ENCODE peak calls at places on chromosomes 1 and 21, in nine cellular contexts. Z, D, B, E, Y, G, M, N and S are unnamed samples.

GRCh38 chr21:24988941-24989340 is 618.3 kb downstream of the MRPL39 start:
- DNase-seq in Z (no peak), D (no peak), B (no peak), E (no peak), Y (no peak), G (no peak), M (no peak), N (no peak), S (no peak)

GRCh38 chr1:23916209-23917131 is 3.3 kb upstream of the CNR2 start:
- DNase-seq in Z (peak; percentile 28), D (peak; percentile 80), B (peak; percentile 82), E (peak; percentile 84), Y (no peak), G (peak; percentile 85), M (peak; percentile 76), N (peak; percentile 87), S (peak; percentile 74)

GRCh38 chr1:228077565-228078330 is 4.8 kb upstream of the ARF1 start:
- DNase-seq in Z (no peak), D (peak; percentile 8), B (no peak), E (no peak), Y (no peak), G (no peak), M (no peak), N (no peak), S (no peak)

GRCh38 chr1:35112668-35113067 is 33.5 kb downstream of the ZMYM1 start:
- DNase-seq in Z (no peak), D (no peak), B (no peak), E (no peak), Y (no peak), G (no peak), M (no peak), N (no peak), S (no peak)

GRCh38 chr1:172623748-172624147 is 35.2 kb upstream of the FASLG start:
- DNase-seq in Z (no peak), D (no peak), B (no peak), E (no peak), Y (no peak), G (no peak), M (no peak), N (no peak), S (no peak)

GRCh38 chr1:72282271-72282656 is at the start of gene NEGR1:
- DNase-seq in Z (peak; percentile 18), D (no peak), B (peak; percentile 5), E (no peak), Y (peak; percentile 74), G (peak; percentile 27), M (peak; percentile 53), N (peak; percentile 63), S (peak; percentile 59)

GRCh38 chr1:211951856-211952255 is 83.5 kb downstream of the INTS7 start:
- DNase-seq in Z (no peak), D (no peak), B (peak; percentile 85), E (no peak), Y (no peak), G (no peak), M (no peak), N (no peak), S (peak; percentile 48)

GRCh38 chr1:17167783-17168479 is 37.0 kb upstream of the PADI1 start:
- DNase-seq in Z (no peak), D (no peak), B (peak; percentile 36), E (no peak), Y (no peak), G (no peak), M (no peak), N (no peak), S (peak; percentile 13)

GRCh38 chr1:184569106-184569505 is 182.3 kb downstream of the C1orf21 start:
- DNase-seq in Z (no peak), D (no peak), B (no peak), E (no peak), Y (no peak), G (no peak), M (no peak), N (no peak), S (no peak)

GRCh38 chr1:17177654-17178053 is 27.3 kb upstream of the PADI1 start:
- DNase-seq in Z (no peak), D (no peak), B (no peak), E (no peak), Y (no peak), G (no peak), M (no peak), N (no peak), S (no peak)

GRCh38 chr1:226064168-226064815 is 1.8 kb downstream of the H3-3A start:
- DNase-seq in Z (no peak), D (peak; percentile 36), B (no peak), E (no peak), Y (no peak), G (peak; percentile 55), M (no peak), N (no peak), S (peak; percentile 38)

DNA sequence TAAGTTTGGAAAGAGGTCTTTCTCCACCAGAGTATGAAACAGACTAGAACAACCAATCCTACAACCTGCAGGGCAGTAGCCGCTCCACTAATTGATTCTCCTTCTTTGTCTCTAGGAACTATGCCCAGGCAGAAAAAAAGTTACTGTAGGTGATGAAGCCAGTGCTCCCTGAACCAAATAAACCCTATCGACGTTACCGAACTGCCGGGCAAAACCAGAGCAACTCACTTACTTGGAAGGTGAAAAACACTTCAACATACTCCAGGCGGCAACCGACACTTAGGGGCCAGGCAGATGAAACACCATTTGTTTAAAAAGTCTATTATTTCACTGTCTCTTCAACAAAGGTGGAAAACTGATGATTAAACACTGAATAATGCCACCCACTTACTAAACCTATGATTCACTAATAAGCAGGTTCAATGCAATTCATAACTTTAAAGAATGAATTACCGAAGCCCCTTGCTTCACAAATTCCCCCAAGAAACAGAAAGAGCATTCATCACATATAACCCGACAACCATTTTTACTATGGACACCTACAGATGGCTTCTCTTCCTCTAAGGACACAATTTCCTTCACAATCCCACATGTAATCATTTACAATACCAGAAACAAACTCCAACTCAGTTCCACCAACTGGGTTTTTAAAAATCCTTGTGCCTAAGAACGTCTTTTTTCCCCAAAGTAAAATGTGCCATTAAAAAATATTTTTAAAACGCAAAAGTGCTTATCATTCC is 1.5 kb downstream of the NRIP1 start:
- DNase-seq in Z (no peak), D (no peak), B (peak; percentile 33), E (no peak), Y (no peak), G (no peak), M (no peak), N (peak; percentile 40), S (no peak)
- TF ChIP-seq CTCF in Z (no peak), D (no peak), B (no peak), E (no peak), Y (no peak), G (no peak), M (no peak), N (no peak), S (no peak)

DNA sequence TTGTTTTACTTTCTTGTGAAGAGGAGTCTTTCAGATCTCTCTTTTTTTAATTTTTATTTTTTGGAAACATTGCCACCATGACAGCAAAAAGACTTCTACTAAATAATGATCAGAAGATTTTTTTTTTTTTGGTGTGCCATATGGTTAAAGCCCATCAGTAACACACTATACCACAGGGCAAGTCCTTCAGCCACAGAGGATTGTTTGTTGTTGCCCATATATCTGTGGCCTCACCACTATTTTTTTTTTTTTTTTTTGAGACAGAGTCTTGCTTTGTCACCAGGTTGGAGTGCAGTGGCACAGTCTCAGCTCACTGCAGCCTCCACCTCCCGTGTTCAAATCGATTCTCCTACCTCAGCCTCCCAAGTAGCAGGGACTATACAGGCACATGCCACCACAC is 29.2 kb downstream of the UAP1 start:
- DNase-seq in Z (no peak), D (no peak), B (no peak), E (no peak), Y (no peak), G (no peak), M (no peak), N (no peak), S (no peak)
- TF ChIP-seq CTCF in Z (no peak), D (no peak), B (no peak), E (no peak), Y (no peak), G (no peak), M (no peak), N (no peak), S (no peak)

DNA sequence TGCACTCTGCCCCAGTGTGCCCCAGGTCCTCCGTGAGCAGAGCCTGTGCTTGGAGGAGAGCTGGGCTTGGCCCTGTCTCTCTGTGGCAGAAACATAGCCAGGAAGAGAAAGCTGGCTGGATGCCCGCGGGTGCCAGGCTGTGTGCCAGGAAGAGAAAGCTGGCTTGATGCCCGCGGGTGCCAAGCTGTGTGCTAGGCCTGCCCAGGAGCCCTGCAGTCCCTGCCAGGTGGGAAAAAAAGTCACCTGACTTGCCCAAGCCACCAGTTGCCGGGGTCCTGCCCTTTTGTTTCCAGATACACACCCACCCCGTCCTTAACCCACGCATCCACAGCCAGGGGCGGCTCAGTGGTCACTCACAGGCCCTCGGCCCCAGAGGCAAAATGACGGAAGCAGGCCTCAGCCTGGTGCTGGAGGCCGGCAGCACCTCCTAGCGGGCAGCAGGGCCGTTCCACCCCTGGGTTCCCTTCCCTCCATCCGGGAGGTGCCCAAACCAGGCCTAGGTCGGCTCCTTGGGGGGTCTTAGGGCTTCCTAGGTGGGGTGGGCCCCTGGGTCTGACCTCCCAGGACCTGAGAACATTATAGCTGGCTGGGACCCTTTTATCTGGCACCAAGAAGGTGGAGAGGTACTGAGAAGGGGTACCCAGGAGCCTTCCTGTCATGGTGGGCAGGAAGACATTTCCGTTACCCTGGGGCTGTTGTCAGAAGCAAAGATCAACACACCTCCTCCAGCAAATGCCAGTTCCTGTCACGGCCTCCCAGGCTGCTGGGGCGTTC is 9.1 kb downstream of the ITGB2 start:
- DNase-seq in Z (no peak), D (peak; percentile 89), B (no peak), E (no peak), Y (no peak), G (peak; percentile 94), M (no peak), N (no peak), S (peak; percentile 84)
- TF ChIP-seq CTCF in Z (no peak), D (no peak), B (peak; percentile 53), E (peak; percentile 63), Y (peak; percentile 20), G (peak; percentile 57), M (no peak), N (peak; percentile 22), S (peak; percentile 29)

DNA sequence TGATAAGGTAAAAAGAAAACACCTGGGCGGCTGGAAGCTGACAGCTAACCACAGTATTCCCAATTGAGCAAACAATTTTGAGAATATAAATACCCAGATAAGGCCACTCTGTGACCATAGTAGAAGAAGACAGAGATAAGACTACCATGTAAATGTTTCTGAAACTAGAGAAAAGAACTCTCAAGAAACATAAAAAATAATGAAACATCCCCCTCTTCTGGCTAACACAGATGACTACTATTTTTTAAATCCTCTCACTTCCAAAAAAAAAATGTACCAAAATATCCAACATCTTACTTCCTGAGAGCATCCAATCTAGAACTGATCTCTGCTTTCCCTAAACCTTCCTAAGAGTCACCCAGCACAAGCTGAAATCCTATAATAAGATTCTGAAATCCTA is 125.9 kb downstream of the HFM1 start:
- DNase-seq in Z (no peak), D (no peak), B (no peak), E (no peak), Y (no peak), G (no peak), M (no peak), N (peak; percentile 22), S (no peak)
- TF ChIP-seq CTCF in Z (peak; percentile 37), D (no peak), B (peak; percentile 6), E (no peak), Y (no peak), G (no peak), M (peak; percentile 24), N (peak; percentile 60), S (no peak)